ENCODE peak calls at places on chromosomes 7 and 10, in five cellular contexts. B, N, T, W and X are unnamed samples.

GRCh38 chr10:27745719-27746363 is at the start of gene MKX:
- DNase-seq in N (peak; percentile 62), B (no peak), W (peak; percentile 58), T (peak; percentile 94), X (no peak)

GRCh38 chr10:24642921-24643678 is 80.6 kb downstream of the ARHGAP21 start:
- DNase-seq in W (peak; percentile 37), T (no peak), N (no peak), B (peak; percentile 72), X (peak; percentile 4)

GRCh38 chr7:117993377-117994003 is 120.2 kb upstream of the CTTNBP2 start:
- DNase-seq in N (no peak), W (no peak), B (peak; percentile 60), T (peak; percentile 93), X (peak; percentile 83)

GRCh38 chr7:27245798-27246691 is 3.4 kb downstream of the EVX1 start:
- DNase-seq in T (peak; percentile 86), N (no peak), W (peak; percentile 60), B (no peak), X (no peak)

GRCh38 chr10:112189465-112189864 is 5.9 kb upstream of the GPAM start:
- DNase-seq in B (no peak), T (no peak), W (no peak), N (no peak), X (no peak)

GRCh38 chr10:2978111-2978510 is 89.2 kb upstream of the PFKP start:
- DNase-seq in B (peak; percentile 30), N (no peak), W (no peak), T (no peak), X (no peak)

GRCh38 chr7:67402280-67402679 is 405.6 kb downstream of the TYW1 start:
- DNase-seq in B (no peak), W (no peak), N (no peak), T (no peak), X (no peak)

GRCh38 chr7:69364814-69365587 is 233.3 kb upstream of the AUTS2 start:
- DNase-seq in T (no peak), N (no peak), B (no peak), W (no peak), X (no peak)

GRCh38 chr7:155782466-155782865 is 29.8 kb downstream of the SHH start:
- DNase-seq in T (no peak), W (no peak), B (no peak), N (no peak), X (no peak)

GRCh38 chr7:138396251-138397070 is 63.6 kb upstream of the TRIM24 start:
- DNase-seq in W (peak; percentile 53), B (no peak), T (peak; percentile 70), N (no peak), X (no peak)

GRCh38 chr7:11330717-11331116 is 357.0 kb downstream of the PHF14 start:
- DNase-seq in W (no peak), B (no peak), T (no peak), N (no peak), X (no peak)

GRCh38 chr7:39741942-39742623 is 118.7 kb downstream of the RALA start:
- DNase-seq in N (no peak), T (peak; percentile 97), W (peak; percentile 64), B (peak; percentile 71), X (peak; percentile 80)

GRCh38 chr10:95475827-95476481 is 85.2 kb downstream of the SORBS1 start:
- DNase-seq in T (peak; percentile 53), W (peak; percentile 93), B (no peak), N (peak; percentile 31), X (no peak)

DNA sequence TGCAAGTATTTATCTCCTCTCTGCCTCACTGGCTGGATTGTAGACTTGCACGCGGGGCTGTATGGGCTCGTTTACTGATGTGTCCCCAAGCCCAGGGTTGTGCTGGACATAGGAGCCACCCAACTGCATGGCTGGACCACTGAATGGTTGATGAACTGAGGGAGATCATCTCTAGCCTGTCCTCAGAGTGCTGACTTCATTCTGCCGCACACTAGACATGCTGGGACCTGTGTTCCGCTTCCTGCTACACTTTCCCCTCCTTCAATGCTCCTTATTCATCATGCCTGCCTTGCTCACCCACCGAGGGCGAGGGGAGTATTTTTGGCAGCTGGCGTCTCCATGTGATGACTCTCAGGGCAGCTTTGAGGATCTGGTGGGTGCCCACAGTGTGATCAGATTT is 440.2 kb downstream of the GLRX3 start:
- DNase-seq in W (no peak), N (no peak), B (no peak), T (no peak), X (no peak)
- H3K27ac ChIP-seq in W (no peak overlapping the region), N (no peak overlapping the region), B (no peak overlapping the region), T (no peak overlapping the region), X (no peak overlapping the region)

GRCh38 chr7:135195968-135196629 is 15.2 kb downstream of the WDR91 start:
- DNase-seq in T (no peak), W (no peak), N (no peak), B (no peak), X (no peak)

GRCh38 chr7:135194494-135195095 is 16.7 kb downstream of the WDR91 start:
- DNase-seq in N (no peak), W (no peak), T (no peak), B (no peak), X (no peak)

GRCh38 chr7:135190703-135191102 is 20.2 kb upstream of the CYREN start:
- DNase-seq in W (no peak), N (no peak), T (no peak), B (no peak), X (no peak)

GRCh38 chr7:135192914-135193536 is 18.3 kb downstream of the WDR91 start:
- DNase-seq in B (no peak), T (no peak), W (no peak), N (no peak), X (no peak)

GRCh38 chr7:135193615-135194081 is 17.7 kb downstream of the WDR91 start:
- DNase-seq in N (no peak), B (no peak), W (no peak), T (no peak), X (no peak)
- H3K36me3 ChIP-seq in N (peaks cover 10% of the 10 kb centered on the region), B (peaks cover 30% of the 10 kb centered on the region), W (no peaks in the 10 kb centered on the region), T (peaks cover 20% of the 10 kb centered on the region), X (peaks cover 10% of the 10 kb centered on the region)

DNA sequence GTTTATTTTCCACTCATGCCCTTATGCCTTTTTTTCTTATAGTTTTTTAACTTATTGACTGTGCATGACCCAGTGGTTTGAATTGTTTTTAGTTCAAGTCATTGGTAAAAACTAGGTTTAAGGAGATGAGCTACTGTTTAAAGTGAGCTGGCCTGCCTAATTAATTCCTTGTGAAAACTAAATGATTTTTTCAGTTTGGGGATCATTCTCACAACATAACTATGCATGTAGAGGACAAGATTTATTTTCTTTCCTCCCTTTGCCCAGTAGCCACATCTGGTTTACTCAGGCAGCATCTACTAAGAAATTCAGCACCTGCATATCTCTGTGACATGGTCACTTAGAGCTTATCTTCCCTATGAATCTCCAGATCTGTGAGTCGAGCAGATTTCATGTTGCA is 1.7 kb downstream of the ADO start:
- DNase-seq in W (no peak), T (no peak), B (no peak), N (no peak), X (no peak)
- H3K4me3 ChIP-seq in W (peak overlapping the region; percentile 95), T (peak overlapping the region; percentile 85), B (peak overlapping the region; percentile 86), N (peak overlapping the region; percentile 91), X (peak overlapping the region; percentile 79)

GRCh38 chr10:129467346-129468119 is 492 bp downstream of the MGMT start:
- DNase-seq in B (no peak), W (peak; percentile 26), N (no peak), T (no peak), X (no peak)

GRCh38 chr10:129465796-129466702 is 992 bp upstream of the MGMT start:
- DNase-seq in N (no peak), B (no peak), T (peak; percentile 20), W (no peak), X (no peak)

GRCh38 chr10:129466703-129467345 is at the start of gene MGMT:
- DNase-seq in T (peak; percentile 98), B (peak; percentile 32), W (peak; percentile 98), N (peak; percentile 96), X (no peak)

GRCh38 chr10:129470103-129470851 is 3.2 kb downstream of the MGMT start:
- DNase-seq in T (peak; percentile 23), W (no peak), N (no peak), B (no peak), X (no peak)

DNA sequence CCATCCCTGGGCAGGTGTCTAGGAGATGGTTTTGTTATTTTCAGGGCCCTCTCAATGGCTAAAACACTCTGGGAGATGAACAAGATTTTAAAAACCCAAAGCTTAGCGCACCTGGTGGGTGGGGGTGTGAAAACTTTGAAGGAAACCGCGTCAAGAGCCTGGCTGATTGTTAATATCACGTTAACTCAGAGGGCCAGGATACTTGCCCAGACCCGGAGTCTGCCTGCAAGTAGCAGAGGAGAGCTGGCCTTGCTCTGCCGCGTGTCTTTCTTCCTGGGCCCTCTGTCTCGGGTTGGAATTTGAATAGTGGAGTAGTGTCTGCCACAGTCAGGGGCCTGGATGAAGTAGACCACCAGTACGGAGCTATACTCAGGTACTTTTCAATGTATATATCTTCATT is 1.1 kb downstream of the MGMT start:
- DNase-seq in W (no peak), N (no peak), T (peak; percentile 32), B (no peak), X (no peak)
- H3K27ac ChIP-seq in W (no peak overlapping the region), N (no peak overlapping the region), T (no peak overlapping the region), B (no peak overlapping the region), X (no peak overlapping the region)

GRCh38 chr10:93512565-93512964 is 16.2 kb downstream of the CEP55 start:
- DNase-seq in B (no peak), W (no peak), N (no peak), T (no peak), X (no peak)
- H3K36me3 ChIP-seq in B (peaks cover 25% of the 10 kb centered on the region), W (no peaks in the 10 kb centered on the region), N (no peaks in the 10 kb centered on the region), T (peaks cover 76% of the 10 kb centered on the region), X (peaks cover 6% of the 10 kb centered on the region)

GRCh38 chr10:13158401-13158800 is 3.0 kb upstream of the MCM10 start:
- DNase-seq in B (no peak), W (no peak), T (no peak), N (peak; percentile 18), X (no peak)
- H3K4me3 ChIP-seq in B (no peak overlapping the region), W (peak overlapping the region; percentile 26), T (no peak overlapping the region), N (peak overlapping the region; percentile 18), X (no peak overlapping the region)

GRCh38 chr7:149869867-149870266 is 3.9 kb upstream of the ATP6V0E2 start:
- DNase-seq in B (no peak), N (no peak), T (peak; percentile 23), W (peak; percentile 9), X (no peak)

GRCh38 chr7:149870274-149870673 is 3.5 kb upstream of the ATP6V0E2 start:
- DNase-seq in B (no peak), N (no peak), T (no peak), W (peak; percentile 9), X (no peak)

GRCh38 chr7:149868638-149869290 is 5.0 kb upstream of the ATP6V0E2 start:
- DNase-seq in N (no peak), W (no peak), B (no peak), T (peak; percentile 36), X (no peak)

GRCh38 chr7:149867762-149868637 is 5.8 kb upstream of the ATP6V0E2 start:
- DNase-seq in W (no peak), B (no peak), T (peak; percentile 54), N (no peak), X (no peak)

DNA sequence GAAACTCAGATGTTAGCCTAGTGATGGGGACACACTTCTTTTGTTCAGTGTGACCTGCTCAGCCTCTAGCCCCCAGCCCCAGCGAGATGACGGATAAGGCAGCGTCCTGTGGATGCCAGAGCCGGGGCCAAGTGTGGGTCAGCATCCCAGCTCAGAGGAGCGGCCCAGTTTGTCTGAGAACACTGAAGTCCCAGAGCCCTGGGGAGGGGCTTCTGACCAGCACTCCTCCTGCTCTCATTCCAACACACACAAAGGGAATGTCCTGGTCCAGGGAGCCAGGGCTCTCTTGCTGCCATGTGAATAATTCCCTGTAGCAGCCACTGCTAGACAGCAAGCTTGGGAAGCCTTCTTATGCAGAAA is 4.5 kb upstream of the ATP6V0E2 start:
- DNase-seq in W (peak; percentile 7), T (peak; percentile 22), N (no peak), B (no peak), X (no peak)
- H3K27ac ChIP-seq in W (no peak overlapping the region), T (no peak overlapping the region), N (no peak overlapping the region), B (no peak overlapping the region), X (no peak overlapping the region)